ENCODE peak calls at places on chromosome 19, in four cellular contexts. U is HFF-Myc, B is RWPE2, V is heart left ventricle. Z is an unnamed sample.

GRCh38 chr19:56918682-56919307 is 78.3 kb upstream of the PEG3 start:
- DNase-seq in V (no peak), B (no peak), U (no peak), Z (no peak)

GRCh38 chr19:45507864-45508680 is 793 bp downstream of the VASP start:
- DNase-seq in U (no peak), V (peak), B (peak), Z (no peak)

GRCh38 chr19:10729406-10729805 is 11.5 kb downstream of the DNM2 start:
- DNase-seq in V (no peak), U (no peak), B (no peak), Z (no peak)

GRCh38 chr19:38324431-38324830 is 4.8 kb downstream of the KCNK6 start:
- DNase-seq in U (no peak), V (no peak), B (no peak), Z (no peak)

GRCh38 chr19:4454952-4455738 is 2.4 kb downstream of the UBXN6 start:
- DNase-seq in U (no peak), B (no peak), V (peak), Z (no peak)

GRCh38 chr19:16670291-16670690 is 9.4 kb downstream of the TMEM38A start:
- DNase-seq in V (no peak), B (no peak), U (no peak), Z (no peak)

GRCh38 chr19:40381321-40381720 is 8.7 kb downstream of the HIPK4 start:
- DNase-seq in V (no peak), U (no peak), B (no peak), Z (no peak)

GRCh38 chr19:1860133-1860775 is 3.1 kb downstream of the KLF16 start:
- DNase-seq in B (no peak), V (peak), U (peak), Z (no peak)

GRCh38 chr19:43675269-43675879 is 5.4 kb upstream of the PLAUR start:
- DNase-seq in V (no peak), U (no peak), B (peak), Z (no peak)

GRCh38 chr19:18293642-18294466 is 12.4 kb upstream of the JUND start:
- DNase-seq in B (no peak), V (no peak), U (no peak), Z (no peak)

GRCh38 chr19:18253716-18254115 is 20.5 kb downstream of the IQCN start:
- DNase-seq in B (no peak), V (no peak), U (no peak), Z (no peak)

GRCh38 chr19:3818479-3818878 is 32.3 kb upstream of the MATK start:
- DNase-seq in B (no peak), U (no peak), V (no peak), Z (no peak)

GRCh38 chr19:2441096-2441752 is 13.8 kb upstream of the TIMM13 start:
- DNase-seq in B (no peak), V (no peak), U (no peak), Z (no peak)

GRCh38 chr19:15280915-15281683 is 48.9 kb upstream of the EPHX3 start:
- DNase-seq in B (no peak), U (peak), V (peak), Z (no peak)

GRCh38 chr19:35596366-35596999 is 10.5 kb downstream of the PMIS2 start:
- DNase-seq in V (no peak), B (no peak), U (no peak), Z (no peak)

GRCh38 chr19:50314724-50315700 is 14.2 kb downstream of the KCNC3 start:
- DNase-seq in V (no peak), U (no peak), B (no peak), Z (peak)

GRCh38 chr19:50318438-50318837 is 10.7 kb downstream of the KCNC3 start:
- DNase-seq in U (no peak), V (no peak), B (no peak), Z (no peak)

GRCh38 chr19:50313812-50314536 is 15.2 kb downstream of the KCNC3 start:
- DNase-seq in V (no peak), U (no peak), B (no peak), Z (peak)

GRCh38 chr19:50317115-50317514 is 12.1 kb downstream of the KCNC3 start:
- DNase-seq in V (no peak), U (no peak), B (no peak), Z (peak)

GRCh38 chr19:50315773-50316448 is 13.3 kb downstream of the KCNC3 start:
- DNase-seq in V (no peak), U (no peak), B (no peak), Z (peak)
- TF ChIP-seq CTCF in V (no peak), U (no peak), B (no peak), Z (no peak)

GRCh38 chr19:13101590-13102415 is 855 bp downstream of the LYL1 start:
- DNase-seq in B (no peak), V (no peak), U (no peak), Z (no peak)

GRCh38 chr19:13099073-13099999 is 3.3 kb downstream of the LYL1 start:
- DNase-seq in B (no peak), V (peak), U (no peak), Z (peak)

GRCh38 chr19:13102416-13102665 is 317 bp downstream of the LYL1 start:
- DNase-seq in B (no peak), V (no peak), U (no peak), Z (no peak)

GRCh38 chr19:13100031-13100588 is 2.5 kb downstream of the LYL1 start:
- DNase-seq in B (no peak), U (no peak), V (no peak), Z (no peak)

GRCh38 chr19:13100871-13101589 is 1.6 kb downstream of the LYL1 start:
- DNase-seq in V (no peak), U (no peak), B (no peak), Z (peak)
- TF ChIP-seq CTCF in V (peak), U (no peak), B (no peak), Z (peak)

GRCh38 chr19:55058781-55059610 is 4.0 kb downstream of the RDH13 start:
- DNase-seq in U (no peak), V (no peak), B (peak), Z (no peak)
- TF ChIP-seq CTCF in U (no peak), V (no peak), B (no peak), Z (peak)

GRCh38 chr19:317710-318508 is 26.7 kb downstream of the MIER2 start:
- DNase-seq in V (no peak), B (no peak), U (no peak), Z (peak)
- TF ChIP-seq CTCF in V (no peak), B (no peak), U (no peak), Z (peak)

DNA sequence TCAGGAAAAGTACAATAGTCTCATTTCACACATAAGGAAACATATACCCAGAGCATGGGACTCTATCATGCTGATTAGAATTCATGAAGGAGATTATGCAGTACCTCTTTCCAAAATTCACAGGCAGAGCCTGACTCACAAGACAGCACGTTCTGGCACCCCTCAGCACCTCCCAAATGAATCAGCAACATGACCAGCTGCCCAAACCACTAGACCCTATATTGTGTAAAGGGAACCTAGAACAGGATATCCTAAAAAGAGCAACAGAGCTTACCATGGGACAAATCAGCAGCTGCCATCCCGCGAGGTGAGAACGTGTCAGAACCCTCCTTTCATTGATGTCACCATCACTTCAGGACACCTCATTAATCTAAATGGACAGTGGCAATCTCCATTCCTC is 2.5 kb downstream of the ZNF426 start:
- DNase-seq in V (no peak), U (no peak), B (no peak), Z (no peak)
- TF ChIP-seq CTCF in V (no peak), U (no peak), B (no peak), Z (no peak)

DNA sequence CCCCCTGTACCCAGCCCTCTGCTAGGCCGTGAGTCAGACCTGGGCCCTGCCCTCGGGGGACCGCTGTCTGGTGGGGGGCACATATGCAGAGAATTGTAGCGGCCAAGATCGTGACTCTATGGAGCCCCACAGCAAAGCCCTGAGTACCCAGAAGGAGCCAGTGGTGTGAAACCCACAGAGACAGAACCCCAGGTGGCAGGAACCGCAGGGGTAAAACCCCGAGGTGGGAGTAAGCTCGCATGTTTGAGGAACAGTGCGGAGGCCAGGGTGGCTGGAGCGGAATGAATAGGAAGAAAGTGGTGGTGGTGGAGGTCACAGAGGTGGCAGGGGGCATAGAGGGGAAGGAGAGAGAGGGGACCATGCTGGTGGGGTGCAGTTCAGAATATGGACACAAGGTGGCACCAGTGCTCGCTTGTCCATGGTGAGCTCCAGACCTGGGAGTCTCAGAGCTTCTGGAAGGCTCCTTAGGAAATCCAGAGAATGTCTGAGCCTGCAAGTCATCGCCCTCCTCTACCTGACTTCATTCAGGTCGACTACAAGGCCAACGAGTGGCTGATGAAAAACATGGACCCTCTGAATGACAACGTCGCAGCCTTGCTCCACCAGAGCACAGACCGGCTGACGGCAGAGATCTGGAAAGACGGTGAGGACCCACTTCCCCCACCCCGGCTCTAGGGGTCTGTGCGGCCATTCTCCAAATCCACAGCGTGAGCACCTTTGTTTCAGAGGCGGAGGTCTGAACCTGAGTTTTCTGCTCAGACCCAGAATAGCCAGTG is 48.9 kb downstream of the MYH14 start:
- DNase-seq in V (no peak), U (no peak), B (no peak), Z (no peak)
- TF ChIP-seq CTCF in V (peak), U (peak), B (peak), Z (peak)

Z was measured in chondrocyte.